ENCODE peak calls at places on chromosomes 11 and 22, in four cellular contexts. Z is right lobe of liver; M is left ventricle myocardium superior; G is naive thymus-derived CD8-positive, alpha-beta T cell. R is an unnamed sample.

GRCh38 chr11:128890216-128890542 is 977 bp upstream of the KCNJ5 start:
- ATAC-seq in Z (no peak), M (no peak), G (no peak), R (no peak)

GRCh38 chr11:86787018-86787417 is 13.3 kb upstream of the PRSS23 start:
- ATAC-seq in Z (no peak), M (no peak), G (no peak), R (no peak)

GRCh38 chr11:64086263-64086938 is 50.7 kb downstream of the FLRT1 start:
- ATAC-seq in Z (no peak), M (peak; percentile 71), G (no peak), R (no peak)

GRCh38 chr11:45285289-45285828 is 782 bp downstream of the SYT13 start:
- ATAC-seq in Z (peak; percentile 6), M (no peak), G (no peak), R (no peak)

GRCh38 chr11:64729851-64730382 is 6.9 kb upstream of the NRXN2 start:
- ATAC-seq in Z (peak; percentile 48), M (peak; percentile 33), G (no peak), R (peak; percentile 25)

GRCh38 chr11:2917842-2918490 is 11.3 kb downstream of the PHLDA2 start:
- ATAC-seq in Z (no peak), M (no peak), G (no peak), R (no peak)

GRCh38 chr11:61707574-61707973 is 27.4 kb downstream of the DAGLA start:
- ATAC-seq in Z (no peak), M (no peak), G (no peak), R (peak; percentile 96)

GRCh38 chr11:59040607-59041006 is 45.5 kb upstream of the GLYATL1B start:
- ATAC-seq in Z (no peak), M (no peak), G (no peak), R (no peak)

GRCh38 chr11:73157141-73158010 is 15.3 kb upstream of the FCHSD2 start:
- ATAC-seq in Z (peak; percentile 42), M (peak; percentile 87), G (no peak), R (peak; percentile 8)

GRCh38 chr11:76752321-76753175 is 30.6 kb upstream of the TSKU start:
- ATAC-seq in Z (peak; percentile 58), M (peak; percentile 95), G (no peak), R (peak; percentile 67)

GRCh38 chr22:16774911-16775529 is 50.2 kb downstream of the XKR3 start:
- ATAC-seq in Z (no peak), M (no peak), G (no peak), R (no peak)